ENCODE peak calls at places on chromosomes 2 and 18, in six cellular contexts. W, M, R, E, D and Q are unnamed samples.

GRCh38 chr2:203873461-203873860 is 5.9 kb downstream of the CTLA4 start:
- DNase-seq in W (no peak), M (no peak), R (no peak), E (no peak), D (no peak), Q (no peak)

GRCh38 chr2:37377187-37377532 is 32.7 kb downstream of the QPCT start:
- DNase-seq in W (no peak), M (no peak), R (no peak), E (no peak), D (no peak), Q (no peak)

GRCh38 chr2:1817256-1818127 is 73.2 kb upstream of the PXDN start:
- DNase-seq in W (peak; percentile 87), M (peak; percentile 8), R (peak; percentile 97), E (peak; percentile 85), D (peak; percentile 26), Q (peak; percentile 73)

GRCh38 chr18:13629841-13630747 is 96.3 kb downstream of the FAM210A start:
- DNase-seq in W (no peak), M (peak; percentile 48), R (no peak), E (peak; percentile 61), D (peak; percentile 54), Q (peak; percentile 59)

GRCh38 chr2:142965464-142965863 is 88.0 kb downstream of the KYNU start:
- DNase-seq in W (no peak), M (no peak), R (no peak), E (no peak), D (no peak), Q (no peak)

GRCh38 chr2:42342061-42342794 is 18.8 kb downstream of the COX7A2L start:
- DNase-seq in W (peak; percentile 25), M (peak; percentile 10), R (peak; percentile 70), E (no peak), D (peak; percentile 32), Q (no peak)

GRCh38 chr2:151782378-151783132 is 45.7 kb downstream of the ARL5A start:
- DNase-seq in W (no peak), M (no peak), R (no peak), E (no peak), D (no peak), Q (no peak)

GRCh38 chr18:34928754-34929335 is 112.4 kb upstream of the MAPRE2 start:
- DNase-seq in W (no peak), M (no peak), R (no peak), E (no peak), D (no peak), Q (no peak)

GRCh38 chr2:197145471-197146056 is 165.0 kb downstream of the ANKRD44 start:
- DNase-seq in W (no peak), M (no peak), R (no peak), E (no peak), D (no peak), Q (no peak)

GRCh38 chr2:40128796-40129195 is 323.1 kb downstream of the SLC8A1 start:
- DNase-seq in W (no peak), M (no peak), R (no peak), E (no peak), D (no peak), Q (no peak)

GRCh38 chr18:25921677-25922421 is 168.6 kb downstream of the SS18 start:
- DNase-seq in W (no peak), M (peak; percentile 57), R (no peak), E (peak; percentile 47), D (peak; percentile 63), Q (peak; percentile 62)

GRCh38 chr18:75307530-75307929 is 96.9 kb downstream of the TSHZ1 start:
- DNase-seq in W (no peak), M (no peak), R (no peak), E (no peak), D (no peak), Q (no peak)

GRCh38 chr2:102048465-102048864 is 56.7 kb downstream of the IL1R2 start:
- DNase-seq in W (no peak), M (no peak), R (no peak), E (no peak), D (peak; percentile 17), Q (no peak)

GRCh38 chr18:54224379-54225014 is at the start of gene MBD2:
- DNase-seq in W (peak; percentile 96), M (peak; percentile 89), R (peak; percentile 65), E (peak; percentile 36), D (peak; percentile 96), Q (peak; percentile 93)

GRCh38 chr2:190267302-190267701 is 52.3 kb downstream of the HIBCH start:
- DNase-seq in W (no peak), M (peak; percentile 44), R (peak; percentile 31), E (peak; percentile 5), D (peak; percentile 47), Q (no peak)

GRCh38 chr2:17309741-17310339 is 208.4 kb downstream of the RAD51AP2 start:
- DNase-seq in W (no peak), M (peak; percentile 63), R (no peak), E (peak; percentile 51), D (peak; percentile 64), Q (peak; percentile 73)

GRCh38 chr2:32962652-32963051 is 15.9 kb downstream of the LTBP1 start:
- DNase-seq in W (no peak), M (no peak), R (no peak), E (no peak), D (no peak), Q (no peak)

GRCh38 chr2:113283704-113284284 is 5.1 kb upstream of the PAX8 start:
- DNase-seq in W (peak; percentile 50), M (peak; percentile 68), R (peak; percentile 67), E (peak; percentile 60), D (peak; percentile 89), Q (no peak)

GRCh38 chr2:204299766-204300165 is 245.5 kb upstream of the PARD3B start:
- DNase-seq in W (no peak), M (no peak), R (no peak), E (no peak), D (no peak), Q (no peak)

GRCh38 chr2:25881759-25882158 is 3.5 kb upstream of the ASXL2 start:
- DNase-seq in W (no peak), M (no peak), R (no peak), E (no peak), D (no peak), Q (no peak)

GRCh38 chr2:25877431-25878360 is 591 bp downstream of the ASXL2 start:
- DNase-seq in W (peak; percentile 39), M (peak; percentile 42), R (no peak), E (peak; percentile 73), D (peak; percentile 57), Q (peak; percentile 51)

GRCh38 chr2:25879133-25879730 is 945 bp upstream of the ASXL2 start:
- DNase-seq in W (no peak), M (no peak), R (no peak), E (no peak), D (no peak), Q (no peak)

GRCh38 chr2:25878361-25879132 is at the start of gene ASXL2:
- DNase-seq in W (peak; percentile 97), M (peak; percentile 93), R (peak; percentile 91), E (peak; percentile 92), D (peak; percentile 98), Q (peak; percentile 97)
- TF ChIP-seq CTCF in W (no peak), M (no peak), R (no peak), E (no peak), D (no peak), Q (no peak)

DNA sequence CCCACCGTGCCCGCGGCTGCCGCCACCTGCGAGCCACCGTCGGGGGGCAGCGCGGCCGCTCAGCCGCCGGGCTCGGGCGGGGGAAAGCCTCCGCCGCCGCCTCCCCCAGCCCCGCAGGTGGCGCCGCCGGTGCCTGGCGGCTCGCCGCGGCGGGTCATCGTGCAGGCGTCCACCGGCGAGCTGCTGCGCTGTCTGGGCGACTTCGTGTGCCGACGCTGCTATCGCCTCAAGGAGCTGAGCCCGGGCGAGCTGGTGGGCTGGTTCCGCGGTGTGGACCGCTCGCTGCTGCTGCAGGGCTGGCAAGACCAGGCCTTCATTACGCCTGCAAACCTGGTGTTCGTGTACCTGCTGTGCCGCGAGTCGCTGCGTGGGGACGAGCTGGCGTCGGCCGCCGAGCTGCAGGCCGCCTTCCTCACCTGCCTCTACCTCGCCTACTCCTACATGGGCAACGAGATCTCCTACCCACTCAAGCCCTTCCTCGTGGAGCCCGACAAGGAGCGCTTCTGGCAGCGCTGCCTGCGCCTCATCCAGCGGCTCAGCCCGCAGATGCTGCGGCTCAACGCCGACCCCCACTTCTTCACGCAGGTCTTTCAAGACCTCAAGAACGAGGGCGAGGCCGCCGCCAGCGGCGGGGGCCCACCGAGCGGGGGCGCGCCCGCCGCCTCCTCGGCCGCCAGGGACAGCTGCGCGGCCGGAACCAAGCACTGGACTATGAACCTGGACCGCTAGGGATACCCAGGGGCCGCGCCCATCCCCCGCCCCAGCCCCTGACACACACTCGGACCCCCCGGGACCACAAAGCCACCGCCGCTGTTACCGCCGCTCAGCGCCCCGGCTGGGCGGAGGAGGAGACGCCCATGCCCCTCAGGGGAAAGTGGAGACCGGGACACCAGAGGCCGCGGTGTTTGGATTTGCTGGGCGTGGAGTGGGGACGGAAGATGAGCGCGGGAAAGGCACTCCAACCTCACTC is 1.0 kb downstream of the CDK5R2 start:
- DNase-seq in W (no peak), M (no peak), R (no peak), E (no peak), D (no peak), Q (no peak)
- TF ChIP-seq CTCF in W (no peak), M (no peak), R (no peak), E (no peak), D (no peak), Q (no peak)

GRCh38 chr2:45889053-45889452 is 237.6 kb downstream of the PRKCE start:
- DNase-seq in W (peak; percentile 38), M (no peak), R (no peak), E (no peak), D (no peak), Q (no peak)
- TF ChIP-seq CTCF in W (peak; percentile 41), M (peak; percentile 22), R (no peak), E (no peak), D (no peak), Q (no peak)

GRCh38 chr2:46950314-46950713 is 34.7 kb upstream of the MCFD2 start:
- DNase-seq in W (no peak), M (no peak), R (no peak), E (no peak), D (no peak), Q (no peak)

GRCh38 chr2:46954951-46955571 is 39.5 kb upstream of the MCFD2 start:
- DNase-seq in W (peak; percentile 52), M (no peak), R (peak; percentile 73), E (peak; percentile 86), D (peak; percentile 73), Q (no peak)

GRCh38 chr2:46947841-46948240 is 32.2 kb upstream of the MCFD2 start:
- DNase-seq in W (no peak), M (no peak), R (no peak), E (no peak), D (no peak), Q (no peak)

GRCh38 chr2:46952171-46952570 is 36.6 kb upstream of the MCFD2 start:
- DNase-seq in W (no peak), M (no peak), R (no peak), E (no peak), D (no peak), Q (no peak)

DNA sequence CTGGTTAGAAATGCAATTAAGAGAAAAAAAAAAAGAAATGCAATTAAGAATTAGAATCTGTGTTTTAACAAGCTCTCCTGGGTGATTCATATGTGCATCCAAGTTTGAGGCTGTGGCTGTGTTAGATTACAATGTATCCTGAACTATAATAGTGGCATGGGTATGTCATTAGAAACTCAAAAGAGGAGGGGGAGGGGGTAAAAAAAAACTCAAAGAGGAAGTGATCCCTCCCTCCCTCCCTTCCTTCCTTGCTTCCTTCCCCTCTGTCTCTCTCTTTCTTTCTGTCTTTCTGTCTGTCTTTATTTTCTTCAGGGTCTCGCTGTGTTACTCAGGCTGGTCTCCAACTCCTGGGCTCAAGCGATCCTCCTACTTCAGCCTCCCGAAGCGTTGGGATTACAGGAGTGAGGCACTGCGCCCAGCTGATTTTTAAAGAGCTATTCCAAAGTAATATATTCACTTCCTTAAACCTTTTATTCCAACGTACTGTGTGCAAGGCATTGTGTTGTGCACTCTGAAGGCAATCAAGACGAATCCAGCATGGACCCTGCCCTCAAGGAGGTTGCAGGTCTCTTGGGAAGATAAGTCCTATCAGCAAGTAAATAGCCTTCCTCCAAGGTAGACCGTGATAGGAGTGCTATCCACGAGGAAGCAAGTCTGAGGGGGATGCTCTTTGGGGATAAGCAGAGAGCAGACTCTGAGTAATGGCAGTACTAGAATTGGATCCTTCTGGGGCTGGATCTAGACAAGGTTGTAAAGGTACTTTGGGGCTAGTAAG is 35.9 kb upstream of the MCFD2 start:
- DNase-seq in W (no peak), M (no peak), R (no peak), E (no peak), D (no peak), Q (no peak)
- TF ChIP-seq CTCF in W (no peak), M (no peak), R (no peak), E (no peak), D (no peak), Q (no peak)